ENCODE peak calls at places on chromosome 22, in ten cellular contexts. J is left ventricle myocardium inferior, M is PC-9, S is sigmoid colon, Y is tibial nerve, T is ovary, G is IMR-90, U is mesenchymal stem cell, B is psoas muscle, H is neural progenitor cell. W is an unnamed sample.
A peak's percentile ranks its signal among the peaks of the same experiment; 100 is the strongest.

GRCh38 chr22:44188316-44188715 is 7.6 kb downstream of the PARVG start:
- DNase-seq in M (no peak), G (no peak), T (no peak), B (no peak), S (peak; percentile 38), Y (no peak), J (no peak), U (no peak), H (no peak), W (no peak)

GRCh38 chr22:31734512-31734911 is 15.4 kb downstream of the PRR14L start:
- DNase-seq in S (no peak), J (no peak), B (no peak), T (no peak), G (peak; percentile 85), U (peak; percentile 76), M (no peak), H (no peak), Y (no peak), W (no peak)

GRCh38 chr22:23431337-23432072 is 148.6 kb downstream of the IGLL1 start:
- DNase-seq in Y (no peak), U (no peak), B (no peak), S (no peak), T (peak; percentile 35), J (no peak), H (peak; percentile 37), M (no peak), G (no peak), W (no peak)

GRCh38 chr22:42621505-42622002 is 6.9 kb upstream of the POLDIP3 start:
- DNase-seq in S (no peak), B (peak; percentile 78), U (peak; percentile 70), Y (peak; percentile 51), J (peak; percentile 63), T (peak; percentile 73), G (peak; percentile 61), M (peak; percentile 70), H (peak; percentile 93), W (no peak)

GRCh38 chr22:40002935-40003715 is 8.4 kb downstream of the FAM83F start:
- DNase-seq in Y (no peak), J (no peak), M (no peak), H (no peak), U (no peak), S (no peak), B (no peak), G (no peak), T (no peak), W (no peak)

GRCh38 chr22:47837703-47838102 is 1075.3 kb downstream of the TBC1D22A start:
- DNase-seq in B (no peak), G (no peak), U (no peak), M (peak; percentile 20), H (peak; percentile 49), T (no peak), S (no peak), Y (no peak), J (no peak), W (no peak)

GRCh38 chr22:39349506-39349966 is 255 bp upstream of the SYNGR1 start:
- DNase-seq in B (peak; percentile 46), G (no peak), Y (no peak), H (peak; percentile 88), J (peak; percentile 44), M (peak; percentile 28), U (peak; percentile 27), T (peak; percentile 77), S (no peak), W (no peak)

GRCh38 chr22:43488031-43488892 is 76.4 kb downstream of the MPPED1 start:
- DNase-seq in B (no peak), S (no peak), T (no peak), G (no peak), U (no peak), H (peak; percentile 16), M (no peak), J (no peak), Y (no peak), W (no peak)

GRCh38 chr22:37043214-37043827 is 8.2 kb upstream of the KCTD17 start:
- DNase-seq in T (no peak), Y (no peak), B (no peak), G (no peak), U (no peak), S (no peak), H (no peak), J (no peak), M (no peak), W (no peak)

GRCh38 chr22:42686756-42687491 is 33.7 kb downstream of the A4GALT start:
- DNase-seq in G (no peak), B (no peak), H (no peak), Y (no peak), U (no peak), J (no peak), S (no peak), T (no peak), M (no peak), W (no peak)

GRCh38 chr22:30144391-30144790 is 64.1 kb downstream of the HORMAD2 start:
- DNase-seq in U (no peak), H (no peak), M (no peak), G (no peak), J (no peak), Y (no peak), B (no peak), S (no peak), T (no peak), W (no peak)

GRCh38 chr22:30140414-30140813 is 60.1 kb downstream of the HORMAD2 start:
- DNase-seq in Y (no peak), H (no peak), U (no peak), B (no peak), J (no peak), M (no peak), T (no peak), G (no peak), S (no peak), W (no peak)

GRCh38 chr22:30143265-30143664 is 63.0 kb downstream of the HORMAD2 start:
- DNase-seq in Y (no peak), M (no peak), S (no peak), J (no peak), U (no peak), H (no peak), B (no peak), T (no peak), G (no peak), W (no peak)
- H3K27me3 ChIP-seq in Y (peaks cover 11% of the 10 kb centered on the region), M (no peaks in the 10 kb centered on the region), S (no peaks in the 10 kb centered on the region), J (peaks cover 61% of the 10 kb centered on the region), U (no peaks in the 10 kb centered on the region), H (no peaks in the 10 kb centered on the region), B (peaks cover 3% of the 10 kb centered on the region), T (no peaks in the 10 kb centered on the region), G (no peaks in the 10 kb centered on the region), W (no peaks in the 10 kb centered on the region)

DNA sequence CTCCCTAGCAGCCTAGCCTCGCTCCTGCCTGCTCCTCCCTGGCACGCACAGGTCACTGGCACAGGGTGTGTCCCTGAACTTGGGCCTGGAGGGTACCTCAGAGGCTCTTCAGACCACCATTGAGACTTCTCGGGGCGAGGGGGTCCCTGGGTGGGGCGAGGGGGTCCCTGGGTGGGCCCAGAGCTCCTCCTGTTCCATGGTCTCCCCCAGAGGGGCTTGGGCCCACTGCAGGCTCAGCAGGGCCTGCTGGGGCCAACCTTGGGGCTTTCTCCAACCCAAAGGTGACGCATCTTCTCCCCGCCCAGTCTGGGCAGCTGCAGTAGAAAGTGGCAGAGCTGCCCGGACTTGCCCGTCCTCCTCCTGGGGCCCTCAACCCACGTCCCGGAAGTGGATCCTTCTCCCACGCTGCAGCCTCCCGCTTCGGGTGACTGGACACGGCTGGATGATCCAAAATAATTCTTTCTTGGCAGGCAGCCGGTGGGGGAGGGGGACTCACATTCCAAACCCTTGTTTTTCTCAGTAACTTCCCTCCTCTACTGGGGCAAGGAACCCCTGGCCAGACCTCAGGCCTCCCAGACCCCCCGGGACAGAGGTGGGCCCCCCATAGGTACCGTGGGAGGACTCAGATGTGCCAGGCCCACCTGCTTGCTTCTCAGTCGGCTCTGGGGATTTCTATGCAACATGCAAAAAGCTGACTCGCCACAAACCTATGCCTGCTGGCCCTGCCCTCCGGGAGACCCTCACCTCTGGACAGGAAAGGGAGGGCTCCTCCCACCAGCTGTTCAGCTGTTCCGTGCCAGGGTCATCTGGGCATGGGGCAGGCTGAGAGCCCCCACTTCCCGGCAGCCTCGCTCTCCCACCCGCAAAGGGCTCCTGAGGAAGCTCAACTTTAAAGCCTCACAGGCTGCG is 1.5 kb downstream of the PLXNB2 start:
- DNase-seq in B (peak; percentile 85), T (peak; percentile 90), S (peak; percentile 93), Y (peak; percentile 59), G (peak; percentile 95), M (peak; percentile 93), J (peak; percentile 84), H (peak; percentile 52), U (peak; percentile 90), W (peak; percentile 85)
- H3K4me1 ChIP-seq in B (peaks cover 43% of the 10 kb centered on the region), T (peaks cover 53% of the 10 kb centered on the region), S (peaks cover 72% of the 10 kb centered on the region), Y (peaks cover 70% of the 10 kb centered on the region), G (peaks cover 59% of the 10 kb centered on the region), M (peaks cover 53% of the 10 kb centered on the region), J (peaks cover 85% of the 10 kb centered on the region), H (peaks cover 40% of the 10 kb centered on the region), U (peaks cover 65% of the 10 kb centered on the region), W (peaks cover 73% of the 10 kb centered on the region)

GRCh38 chr22:17878186-17878694 is 104.0 kb upstream of the BID start:
- DNase-seq in G (no peak), B (no peak), M (no peak), J (no peak), S (no peak), Y (no peak), H (no peak), U (no peak), T (no peak), W (no peak)

GRCh38 chr22:17881366-17881765 is 107.1 kb upstream of the BID start:
- DNase-seq in B (no peak), G (no peak), S (no peak), M (no peak), J (no peak), T (no peak), U (no peak), Y (no peak), H (no peak), W (no peak)

GRCh38 chr22:17880020-17880419 is 105.8 kb upstream of the BID start:
- DNase-seq in M (no peak), Y (no peak), H (no peak), B (no peak), S (no peak), U (no peak), J (no peak), G (no peak), T (no peak), W (no peak)

GRCh38 chr22:17880468-17880867 is 106.2 kb upstream of the BID start:
- DNase-seq in B (no peak), U (no peak), T (no peak), G (no peak), Y (no peak), M (no peak), S (no peak), J (no peak), H (no peak), W (no peak)

DNA sequence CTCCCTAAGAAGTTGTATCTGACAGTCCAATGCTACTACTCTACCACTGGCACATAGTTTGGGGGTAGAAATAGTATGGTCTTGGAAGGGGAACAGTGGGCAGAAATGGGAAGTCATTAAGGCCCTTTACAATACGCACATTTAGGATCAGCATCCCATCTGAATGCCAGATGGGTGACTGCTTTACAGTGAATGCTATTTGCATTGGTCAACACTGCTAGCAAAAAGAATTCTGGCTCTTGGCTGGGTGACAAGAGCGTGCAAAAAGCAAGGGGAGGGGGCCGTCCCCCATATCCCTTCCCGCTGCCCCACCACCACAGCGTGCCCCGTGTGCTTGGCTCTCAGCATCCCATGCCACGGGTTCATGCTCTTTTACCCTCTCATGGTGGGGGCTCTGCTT is 104.7 kb upstream of the BID start:
- DNase-seq in U (no peak), J (no peak), B (no peak), M (no peak), G (peak; percentile 52), S (no peak), Y (no peak), H (no peak), T (no peak), W (no peak)
- H3K27ac ChIP-seq in U (no peak overlapping the region), J (peak overlapping the region; percentile 60), B (peak overlapping the region; percentile 79), M (no peak overlapping the region), G (no peak overlapping the region), S (no peak overlapping the region), Y (peak overlapping the region; percentile 41), H (no peak overlapping the region), T (no peak overlapping the region), W (no peak overlapping the region)

GRCh38 chr22:26313291-26313690 is 115.8 kb upstream of the ASPHD2 start:
- DNase-seq in G (no peak), J (no peak), B (no peak), H (no peak), U (no peak), S (no peak), Y (no peak), T (no peak), M (no peak), W (no peak)
- H3K27me3 ChIP-seq in G (no peaks in the 10 kb centered on the region), J (peaks cover 63% of the 10 kb centered on the region), B (no peaks in the 10 kb centered on the region), H (peaks cover 21% of the 10 kb centered on the region), U (peaks cover 5% of the 10 kb centered on the region), S (peaks cover 7% of the 10 kb centered on the region), Y (no peaks in the 10 kb centered on the region), T (no peaks in the 10 kb centered on the region), M (peaks cover 77% of the 10 kb centered on the region), W (no peaks in the 10 kb centered on the region)